ENCODE peak calls at places on chromosome 22, in five cellular contexts. M, K, T, Q and G are unnamed samples. For H3K4me1, the result is how much of the 10 kb centered on the place peaks cover.

GRCh38 chr22:27507066-27507715 is 294.4 kb downstream of the MN1 start:
- DNase-seq in M (no peak), K (no peak), T (peak), Q (no peak), G (no peak)

GRCh38 chr22:20033045-20033706 is 12.3 kb downstream of the TANGO2 start:
- DNase-seq in M (no peak), K (no peak), T (no peak), Q (no peak), G (no peak)

GRCh38 chr22:48722661-48723060 is 1105.0 kb downstream of the BRD1 start:
- DNase-seq in M (no peak), K (no peak), T (no peak), Q (no peak), G (no peak)

GRCh38 chr22:21735198-21736083 is at the start of gene YPEL1:
- DNase-seq in M (peak), K (peak), T (peak), Q (peak), G (no peak)

GRCh38 chr22:30828187-30829155 is 133.8 kb downstream of the OSBP2 start:
- DNase-seq in M (no peak), K (no peak), T (no peak), Q (no peak), G (no peak)

GRCh38 chr22:27420817-27421361 is 380.7 kb downstream of the MN1 start:
- DNase-seq in M (no peak), K (no peak), T (peak), Q (no peak), G (peak)

GRCh38 chr22:19951351-19951750 is 9.7 kb upstream of the TXNRD2 start:
- DNase-seq in M (no peak), K (no peak), T (no peak), Q (no peak), G (no peak)

GRCh38 chr22:17130199-17130598 is 9.0 kb upstream of the TMEM121B start:
- DNase-seq in M (no peak), K (no peak), T (no peak), Q (no peak), G (no peak)

GRCh38 chr22:41263704-41264103 is 22.3 kb downstream of the RANGAP1 start:
- DNase-seq in M (no peak), K (no peak), T (no peak), Q (no peak), G (no peak)

GRCh38 chr22:42229455-42230149 is 40.9 kb downstream of the TCF20 start:
- DNase-seq in M (no peak), K (no peak), T (peak), Q (no peak), G (no peak)

GRCh38 chr22:50516068-50516467 is 8.0 kb downstream of the NCAPH2 start:
- DNase-seq in M (no peak), K (no peak), T (no peak), Q (no peak), G (no peak)

GRCh38 chr22:21693333-21693998 is 27.7 kb downstream of the PPIL2 start:
- DNase-seq in M (no peak), K (no peak), T (no peak), Q (no peak), G (no peak)

GRCh38 chr22:30866811-30867271 is 101.7 kb downstream of the MORC2 start:
- DNase-seq in M (no peak), K (peak), T (peak), Q (no peak), G (no peak)

GRCh38 chr22:40183029-40183581 is 5.4 kb downstream of the TNRC6B start:
- DNase-seq in M (no peak), K (no peak), T (peak), Q (no peak), G (no peak)

GRCh38 chr22:49115186-49115585 is 712.5 kb downstream of the BRD1 start:
- DNase-seq in M (no peak), K (no peak), T (no peak), Q (no peak), G (no peak)

GRCh38 chr22:31055322-31056159 is 25.6 kb upstream of the SMTN start:
- DNase-seq in M (no peak), K (no peak), T (peak), Q (no peak), G (peak)

GRCh38 chr22:50306753-50307749 is at the start of gene PLXNB2:
- DNase-seq in M (peak), K (no peak), T (peak), Q (no peak), G (no peak)

GRCh38 chr22:49473286-49473685 is 354.4 kb downstream of the BRD1 start:
- DNase-seq in M (no peak), K (no peak), T (no peak), Q (no peak), G (no peak)

GRCh38 chr22:20131593-20131855 is at the start of gene ZDHHC8:
- DNase-seq in M (no peak), K (no peak), T (no peak), Q (no peak), G (no peak)

GRCh38 chr22:45709866-45710265 is 38.2 kb downstream of the ATXN10 start:
- DNase-seq in M (no peak), K (no peak), T (no peak), Q (no peak), G (no peak)

GRCh38 chr22:17260950-17261349 is 41.7 kb upstream of the ADA2 start:
- DNase-seq in M (no peak), K (no peak), T (no peak), Q (no peak), G (no peak)

GRCh38 chr22:49157529-49158339 is 669.9 kb downstream of the BRD1 start:
- DNase-seq in M (no peak), K (no peak), T (no peak), Q (no peak), G (no peak)

GRCh38 chr22:25497269-25497668 is 67.2 kb upstream of the GRK3 start:
- DNase-seq in M (no peak), K (no peak), T (peak), Q (no peak), G (no peak)

GRCh38 chr22:31561238-31561887 is 65.0 kb downstream of the SFI1 start:
- DNase-seq in M (peak), K (peak), T (peak), Q (peak), G (peak)

GRCh38 chr22:30198152-30198845 is 48.3 kb downstream of the LIF start:
- DNase-seq in M (no peak), K (no peak), T (no peak), Q (no peak), G (no peak)

GRCh38 chr22:48340727-48341709 is 1486.7 kb downstream of the BRD1 start:
- DNase-seq in M (no peak), K (no peak), T (no peak), Q (no peak), G (no peak)

GRCh38 chr22:47786650-47787290 is 1024.3 kb downstream of the TBC1D22A start:
- DNase-seq in M (no peak), K (no peak), T (no peak), Q (no peak), G (no peak)

GRCh38 chr22:40396882-40397281 is 26.5 kb downstream of the SGSM3 start:
- DNase-seq in M (no peak), K (no peak), T (peak), Q (no peak), G (no peak)

GRCh38 chr22:37782340-37783168 is 25.2 kb upstream of the GCAT start:
- DNase-seq in M (peak), K (no peak), T (peak), Q (no peak), G (no peak)

GRCh38 chr22:19578180-19579004 is 54.2 kb upstream of the CLDN5 start:
- DNase-seq in M (no peak), K (no peak), T (no peak), Q (no peak), G (no peak)

GRCh38 chr22:50129121-50129734 is 39.4 kb downstream of the MOV10L1 start:
- DNase-seq in M (no peak), K (no peak), T (no peak), Q (no peak), G (no peak)

GRCh38 chr22:17717708-17718107 is 56.6 kb downstream of the BID start:
- DNase-seq in M (no peak), K (no peak), T (no peak), Q (no peak), G (no peak)

GRCh38 chr22:50151571-50152537 is 18.7 kb upstream of the PANX2 start:
- DNase-seq in M (no peak), K (no peak), T (no peak), Q (no peak), G (no peak)

GRCh38 chr22:26023104-26023775 is 146.0 kb upstream of the SEZ6L start:
- DNase-seq in M (no peak), K (no peak), T (no peak), Q (no peak), G (no peak)

GRCh38 chr22:30386960-30387848 is at the start of gene RNF215:
- DNase-seq in M (peak), K (peak), T (peak), Q (peak), G (no peak)

GRCh38 chr22:42154731-42155543 is 24.3 kb upstream of the CYP2D6 start:
- DNase-seq in M (no peak), K (no peak), T (no peak), Q (no peak), G (no peak)

GRCh38 chr22:23800297-23801237 is 13.8 kb downstream of the SMARCB1 start:
- DNase-seq in M (no peak), K (peak), T (no peak), Q (no peak), G (no peak)
- H3K4me3 ChIP-seq in M (no peak), K (peak), T (no peak), Q (no peak), G (no peak)

DNA sequence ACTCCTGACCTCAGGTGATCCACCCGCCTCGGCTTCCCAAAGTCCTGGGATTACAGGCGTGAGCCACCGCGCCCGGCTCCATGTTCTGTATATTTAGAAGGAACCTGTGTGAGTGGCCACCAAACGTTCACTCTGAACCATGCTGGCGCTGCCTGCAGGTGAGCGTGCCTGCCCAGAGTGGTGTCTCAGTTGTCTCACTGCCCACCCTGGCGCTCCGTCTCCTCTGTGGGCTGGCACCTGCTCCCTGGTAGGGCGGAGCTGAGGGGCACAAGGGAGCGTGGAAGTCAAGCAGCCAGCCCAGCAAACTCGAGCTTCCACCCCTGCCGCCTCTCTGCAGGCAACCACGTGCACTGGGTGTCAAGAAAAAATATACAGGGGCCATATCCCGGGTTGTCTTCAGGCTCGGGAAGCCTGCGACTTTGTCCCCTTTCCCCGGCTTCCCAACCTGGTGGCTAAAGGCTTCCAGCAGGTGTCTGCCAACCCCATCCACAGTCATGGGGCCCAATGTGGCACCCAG is 16.7 kb downstream of the TXN2 start:
- DNase-seq in M (no peak), K (no peak), T (no peak), Q (no peak), G (no peak)
- H3K4me1 ChIP-seq in M (half or more), K (under half), T (half or more), Q (under half), G (half or more)

GRCh38 chr22:29113329-29113728 is 40.5 kb downstream of the KREMEN1 start:
- DNase-seq in M (no peak), K (no peak), T (no peak), Q (no peak), G (no peak)
- H3K4me3 ChIP-seq in M (no peak), K (no peak), T (no peak), Q (no peak), G (no peak)

GRCh38 chr22:39083212-39084165 is 6.4 kb downstream of the APOBEC3G start:
- DNase-seq in M (no peak), K (no peak), T (no peak), Q (no peak), G (no peak)
- H3K4me1 ChIP-seq in M (under half), K (under half), T (under half), Q (under half), G (under half)

GRCh38 chr22:35950262-35950661 is 78.4 kb downstream of the RBFOX2 start:
- DNase-seq in M (no peak), K (no peak), T (no peak), Q (no peak), G (no peak)
- H3K4me3 ChIP-seq in M (no peak), K (no peak), T (no peak), Q (no peak), G (no peak)

DNA sequence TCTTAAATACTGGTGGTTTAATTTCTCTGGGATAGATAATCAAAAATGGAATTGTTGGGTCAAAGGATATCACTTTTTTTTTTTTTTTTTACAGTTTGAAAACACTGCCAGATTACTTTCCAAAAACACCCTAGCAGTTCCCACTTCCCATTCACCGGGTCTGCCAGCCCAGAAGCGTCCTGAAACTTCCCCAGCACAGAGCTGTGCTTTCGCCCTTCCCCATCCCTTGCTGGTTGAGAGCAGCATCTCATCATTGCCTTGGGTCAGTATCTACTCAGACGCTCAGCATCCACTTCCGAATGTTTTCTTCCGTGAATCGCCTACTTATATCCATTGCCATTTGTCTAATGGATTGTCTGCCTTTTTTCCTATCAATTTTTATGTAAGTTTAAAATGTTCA is 5.5 kb downstream of the CERK start:
- DNase-seq in M (no peak), K (no peak), T (no peak), Q (no peak), G (no peak)
- H3K4me1 ChIP-seq in M (under half), K (under half), T (under half), Q (under half), G (under half)